ENCODE peak calls at places on chromosomes 1 and 21, in six cellular contexts. One of them, this sample, is unnamed.

GRCh38 chr21:42221581-42222345 is 2.8 kb downstream of the ABCG1 start:
- DNase-seq in Peyer's patch: no peak
- DNase-seq in spleen: no peak
- DNase-seq in IMR-90: peak
- DNase-seq in tibial nerve: no peak
- DNase-seq in stomach: peak
- DNase-seq in this sample: no peak

GRCh38 chr1:23436520-23437354 is 12.2 kb upstream of the TCEA3 start:
- DNase-seq in stomach: peak
- DNase-seq in tibial nerve: no peak
- DNase-seq in Peyer's patch: peak
- DNase-seq in spleen: no peak
- DNase-seq in IMR-90: no peak
- DNase-seq in this sample: no peak

GRCh38 chr1:8137406-8138244 is 111.5 kb upstream of the ERRFI1 start:
- DNase-seq in IMR-90: peak
- DNase-seq in spleen: no peak
- DNase-seq in Peyer's patch: no peak
- DNase-seq in tibial nerve: peak
- DNase-seq in stomach: no peak
- DNase-seq in this sample: peak

GRCh38 chr1:24157921-24158481 is 15.1 kb upstream of the IL22RA1 start:
- DNase-seq in Peyer's patch: no peak
- DNase-seq in stomach: no peak
- DNase-seq in spleen: no peak
- DNase-seq in tibial nerve: no peak
- DNase-seq in IMR-90: no peak
- DNase-seq in this sample: peak

GRCh38 chr1:1033009-1033587 is 13.2 kb downstream of the AGRN start:
- DNase-seq in IMR-90: peak
- DNase-seq in spleen: peak
- DNase-seq in tibial nerve: no peak
- DNase-seq in Peyer's patch: peak
- DNase-seq in stomach: peak
- DNase-seq in this sample: peak

GRCh38 chr1:10283318-10283984 is 73.1 kb downstream of the KIF1B start:
- DNase-seq in spleen: no peak
- DNase-seq in IMR-90: no peak
- DNase-seq in tibial nerve: no peak
- DNase-seq in stomach: no peak
- DNase-seq in Peyer's patch: no peak
- DNase-seq in this sample: no peak

GRCh38 chr1:28249013-28249870 is 10.1 kb upstream of the SESN2 start:
- DNase-seq in IMR-90: peak
- DNase-seq in spleen: no peak
- DNase-seq in tibial nerve: no peak
- DNase-seq in stomach: peak
- DNase-seq in Peyer's patch: no peak
- DNase-seq in this sample: no peak

GRCh38 chr1:83097715-83098613 is 901.0 kb downstream of the TTLL7 start:
- DNase-seq in stomach: no peak
- DNase-seq in tibial nerve: no peak
- DNase-seq in spleen: no peak
- DNase-seq in IMR-90: no peak
- DNase-seq in Peyer's patch: no peak
- DNase-seq in this sample: no peak

GRCh38 chr21:32712043-32712442 is 15.8 kb downstream of the SYNJ1 start:
- DNase-seq in spleen: no peak
- DNase-seq in IMR-90: no peak
- DNase-seq in tibial nerve: no peak
- DNase-seq in stomach: no peak
- DNase-seq in Peyer's patch: peak
- DNase-seq in this sample: no peak

GRCh38 chr1:32250893-32251716 is at the start of gene LCK:
- DNase-seq in tibial nerve: no peak
- DNase-seq in Peyer's patch: peak
- DNase-seq in spleen: peak
- DNase-seq in stomach: no peak
- DNase-seq in IMR-90: no peak
- DNase-seq in this sample: no peak

GRCh38 chr21:38506606-38507331 is 8.5 kb upstream of the ERG start:
- DNase-seq in tibial nerve: no peak
- DNase-seq in Peyer's patch: no peak
- DNase-seq in IMR-90: no peak
- DNase-seq in spleen: no peak
- DNase-seq in stomach: no peak
- DNase-seq in this sample: no peak

GRCh38 chr1:89633745-89634625 is 1.1 kb downstream of the LRRC8C start:
- DNase-seq in spleen: peak
- DNase-seq in IMR-90: peak
- DNase-seq in Peyer's patch: peak
- DNase-seq in tibial nerve: no peak
- DNase-seq in stomach: no peak
- DNase-seq in this sample: no peak

GRCh38 chr1:36095760-36096405 is 7.2 kb downstream of the ADPRS start:
- DNase-seq in Peyer's patch: no peak
- DNase-seq in spleen: peak
- DNase-seq in stomach: no peak
- DNase-seq in IMR-90: no peak
- DNase-seq in tibial nerve: no peak
- DNase-seq in this sample: no peak

GRCh38 chr1:67645495-67646144 is 39.4 kb upstream of the GADD45A start:
- DNase-seq in IMR-90: no peak
- DNase-seq in tibial nerve: peak
- DNase-seq in stomach: peak
- DNase-seq in spleen: no peak
- DNase-seq in Peyer's patch: no peak
- DNase-seq in this sample: peak

GRCh38 chr1:17588048-17588781 is 48.7 kb downstream of the ARHGEF10L start:
- DNase-seq in stomach: peak
- DNase-seq in Peyer's patch: no peak
- DNase-seq in spleen: no peak
- DNase-seq in tibial nerve: no peak
- DNase-seq in IMR-90: peak
- DNase-seq in this sample: no peak

GRCh38 chr1:100747821-100748220 is 28.3 kb downstream of the VCAM1 start:
- DNase-seq in tibial nerve: no peak
- DNase-seq in IMR-90: no peak
- DNase-seq in stomach: no peak
- DNase-seq in spleen: no peak
- DNase-seq in Peyer's patch: no peak
- DNase-seq in this sample: no peak

GRCh38 chr1:171740987-171741871 is 636 bp downstream of the VAMP4 start:
- DNase-seq in spleen: no peak
- DNase-seq in stomach: peak
- DNase-seq in IMR-90: peak
- DNase-seq in Peyer's patch: peak
- DNase-seq in tibial nerve: peak
- DNase-seq in this sample: peak

GRCh38 chr1:33903210-33903589 is 39.3 kb downstream of the HMGB4 start:
- DNase-seq in tibial nerve: no peak
- DNase-seq in IMR-90: no peak
- DNase-seq in spleen: no peak
- DNase-seq in stomach: no peak
- DNase-seq in Peyer's patch: no peak
- DNase-seq in this sample: no peak

GRCh38 chr1:46179138-46180081 is 3.1 kb upstream of the P3R3URF start:
- DNase-seq in stomach: peak
- DNase-seq in tibial nerve: peak
- DNase-seq in spleen: no peak
- DNase-seq in IMR-90: peak
- DNase-seq in Peyer's patch: peak
- DNase-seq in this sample: peak

GRCh38 chr1:93707956-93708355 is 26.3 kb upstream of the BCAR3 start:
- DNase-seq in IMR-90: no peak
- DNase-seq in stomach: no peak
- DNase-seq in tibial nerve: no peak
- DNase-seq in spleen: no peak
- DNase-seq in Peyer's patch: peak
- DNase-seq in this sample: peak

GRCh38 chr1:180486092-180486491 is 16.3 kb downstream of the ACBD6 start:
- DNase-seq in spleen: no peak
- DNase-seq in Peyer's patch: no peak
- DNase-seq in tibial nerve: no peak
- DNase-seq in IMR-90: no peak
- DNase-seq in stomach: no peak
- DNase-seq in this sample: no peak

GRCh38 chr1:182087951-182088350 is 26.4 kb upstream of the ZNF648 start:
- DNase-seq in stomach: no peak
- DNase-seq in IMR-90: no peak
- DNase-seq in spleen: no peak
- DNase-seq in tibial nerve: no peak
- DNase-seq in Peyer's patch: no peak
- DNase-seq in this sample: no peak

GRCh38 chr1:9453375-9454093 is 85.7 kb upstream of the SLC25A33 start:
- DNase-seq in tibial nerve: no peak
- DNase-seq in IMR-90: no peak
- DNase-seq in Peyer's patch: no peak
- DNase-seq in stomach: no peak
- DNase-seq in spleen: no peak
- DNase-seq in this sample: no peak

GRCh38 chr1:35220976-35221375 is 28.0 kb upstream of the SFPQ start:
- DNase-seq in spleen: no peak
- DNase-seq in IMR-90: no peak
- DNase-seq in tibial nerve: no peak
- DNase-seq in Peyer's patch: no peak
- DNase-seq in stomach: no peak
- DNase-seq in this sample: no peak

GRCh38 chr1:214425101-214425500 is 126.3 kb downstream of the PTPN14 start:
- DNase-seq in Peyer's patch: no peak
- DNase-seq in spleen: no peak
- DNase-seq in stomach: no peak
- DNase-seq in tibial nerve: no peak
- DNase-seq in IMR-90: no peak
- DNase-seq in this sample: no peak

GRCh38 chr1:38564946-38565570 is 294.5 kb downstream of the RRAGC start:
- DNase-seq in spleen: no peak
- DNase-seq in tibial nerve: no peak
- DNase-seq in Peyer's patch: no peak
- DNase-seq in IMR-90: no peak
- DNase-seq in stomach: no peak
- DNase-seq in this sample: no peak

GRCh38 chr1:109771712-109772657 is 8.3 kb upstream of the EPS8L3 start:
- DNase-seq in spleen: peak
- DNase-seq in tibial nerve: no peak
- DNase-seq in stomach: no peak
- DNase-seq in IMR-90: no peak
- DNase-seq in Peyer's patch: no peak
- DNase-seq in this sample: no peak

GRCh38 chr1:237115035-237115434 is 73.1 kb downstream of the RYR2 start:
- DNase-seq in tibial nerve: no peak
- DNase-seq in IMR-90: no peak
- DNase-seq in Peyer's patch: no peak
- DNase-seq in stomach: no peak
- DNase-seq in spleen: no peak
- DNase-seq in this sample: no peak

GRCh38 chr1:203216274-203217138 is 13.0 kb downstream of the CHIT1 start:
- DNase-seq in Peyer's patch: peak
- DNase-seq in IMR-90: peak
- DNase-seq in spleen: no peak
- DNase-seq in stomach: peak
- DNase-seq in tibial nerve: peak
- DNase-seq in this sample: peak

GRCh38 chr1:63116016-63116415 is 206.4 kb upstream of the FOXD3 start:
- DNase-seq in tibial nerve: no peak
- DNase-seq in Peyer's patch: no peak
- DNase-seq in spleen: no peak
- DNase-seq in IMR-90: no peak
- DNase-seq in stomach: no peak
- DNase-seq in this sample: no peak

GRCh38 chr1:154971341-154971998 is 923 bp upstream of the SHC1 start:
- DNase-seq in tibial nerve: peak
- DNase-seq in spleen: peak
- DNase-seq in Peyer's patch: no peak
- DNase-seq in IMR-90: no peak
- DNase-seq in stomach: peak
- DNase-seq in this sample: peak
- TF ChIP-seq POLR2A in tibial nerve: no peak
- TF ChIP-seq POLR2A in spleen: no peak
- TF ChIP-seq POLR2A in Peyer's patch: peak
- TF ChIP-seq POLR2A in IMR-90: no peak
- TF ChIP-seq POLR2A in stomach: no peak
- TF ChIP-seq POLR2A in this sample: no peak

DNA sequence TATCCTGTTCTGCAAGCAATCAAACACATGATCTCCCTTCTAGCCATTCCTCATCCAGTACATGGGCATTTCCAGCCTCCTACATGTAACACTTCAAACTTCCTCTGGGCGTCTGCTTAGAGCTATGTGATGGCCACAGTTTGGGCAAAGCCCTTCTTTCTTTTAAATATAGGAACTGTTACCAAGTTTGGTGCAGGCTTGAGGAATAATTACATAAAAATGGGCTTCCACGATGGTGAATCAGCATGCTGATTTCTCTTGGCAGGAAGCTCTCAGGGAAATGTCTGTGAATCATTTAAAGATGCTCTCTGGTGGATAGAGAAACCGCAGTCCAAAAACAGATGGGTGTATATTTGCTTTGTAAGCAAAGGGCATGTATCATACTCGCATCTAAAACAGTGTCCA is 176.9 kb upstream of the FMN2 start:
- DNase-seq in Peyer's patch: no peak
- DNase-seq in tibial nerve: no peak
- DNase-seq in IMR-90: peak
- DNase-seq in stomach: no peak
- DNase-seq in spleen: no peak
- DNase-seq in this sample: no peak
- TF ChIP-seq CTCF in Peyer's patch: no peak
- TF ChIP-seq CTCF in tibial nerve: no peak
- TF ChIP-seq CTCF in IMR-90: no peak
- TF ChIP-seq CTCF in stomach: no peak
- TF ChIP-seq CTCF in spleen: no peak
- TF ChIP-seq CTCF in this sample: no peak

DNA sequence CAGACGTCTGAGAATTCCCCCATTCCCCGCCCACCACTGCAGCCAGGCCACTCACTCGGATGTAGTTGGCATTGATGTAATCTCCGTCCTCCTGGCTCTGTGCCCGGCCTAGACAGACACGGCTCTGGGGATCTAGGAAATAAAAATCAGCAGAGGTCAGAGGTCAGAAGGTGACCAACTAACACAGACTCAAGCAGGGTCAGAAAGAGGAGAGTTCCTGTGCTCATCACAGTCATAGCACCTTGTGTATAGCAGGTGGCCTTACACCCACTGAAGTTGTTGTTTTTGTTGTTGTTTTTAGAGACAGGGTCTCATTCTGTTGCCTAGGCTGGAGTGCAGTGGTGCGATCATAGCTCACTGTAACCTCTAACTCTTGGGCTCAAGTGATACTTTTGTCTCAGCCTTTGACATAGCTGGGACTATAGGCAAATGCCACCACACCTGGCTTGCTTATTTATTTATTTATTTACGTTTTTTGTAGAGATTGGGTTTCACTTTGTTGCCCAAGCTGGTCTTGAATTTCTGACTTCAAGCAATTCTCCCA is 4.9 kb downstream of the PTPN7 start:
- DNase-seq in Peyer's patch: no peak
- DNase-seq in spleen: no peak
- DNase-seq in IMR-90: peak
- DNase-seq in stomach: peak
- DNase-seq in tibial nerve: no peak
- DNase-seq in this sample: no peak
- H3K4me3 ChIP-seq in Peyer's patch: no peak
- H3K4me3 ChIP-seq in spleen: no peak
- H3K4me3 ChIP-seq in IMR-90: no peak
- H3K4me3 ChIP-seq in stomach: no peak
- H3K4me3 ChIP-seq in tibial nerve: no peak
- H3K4me3 ChIP-seq in this sample: no peak

GRCh38 chr1:54885863-54886723 is 902 bp downstream of the DHCR24 start:
- DNase-seq in Peyer's patch: no peak
- DNase-seq in stomach: peak
- DNase-seq in spleen: no peak
- DNase-seq in tibial nerve: peak
- DNase-seq in IMR-90: no peak
- DNase-seq in this sample: no peak
- TF ChIP-seq POLR2A in Peyer's patch: no peak
- TF ChIP-seq POLR2A in stomach: no peak
- TF ChIP-seq POLR2A in spleen: no peak
- TF ChIP-seq POLR2A in tibial nerve: no peak
- TF ChIP-seq POLR2A in IMR-90: no peak
- TF ChIP-seq POLR2A in this sample: no peak

This sample was measured in lower leg skin.